ENCODE peak calls at places on chromosomes 11 and 22, in eight cellular contexts. J is H1, F is fibroblast of lung, O is trophoblast cell, S is HCT116, G is neural progenitor cell, K is astrocyte, N is colonic mucosa. B is an unnamed sample.

GRCh38 chr11:31102316-31102715 is 267.2 kb downstream of the DCDC1 start:
- DNase-seq in S (no peak), J (no peak), G (no peak), O (no peak), F (no peak), N (no peak), K (no peak), B (no peak)

GRCh38 chr11:83174008-83174407 is 17.1 kb downstream of the PCF11 start:
- DNase-seq in F (no peak), N (no peak), K (no peak), G (no peak), O (no peak), S (no peak), J (no peak), B (no peak)

GRCh38 chr22:32804036-32804435 is 2.5 kb downstream of the TIMP3 start:
- DNase-seq in O (peak; percentile 28), S (no peak), K (peak; percentile 80), J (no peak), F (peak; percentile 49), N (no peak), G (no peak), B (no peak)

GRCh38 chr22:23062616-23063538 is 7.4 kb upstream of the GNAZ start:
- DNase-seq in G (no peak), K (no peak), O (no peak), N (no peak), F (no peak), S (no peak), J (no peak), B (no peak)

GRCh38 chr11:74634537-74634936 is 42.2 kb downstream of the POLD3 start:
- DNase-seq in S (peak; percentile 71), N (peak; percentile 39), F (peak; percentile 43), K (peak; percentile 50), G (no peak), O (peak; percentile 44), J (no peak), B (peak; percentile 81)

GRCh38 chr11:73174495-73174791 is 32.3 kb upstream of the FCHSD2 start:
- DNase-seq in F (no peak), N (no peak), J (no peak), K (no peak), S (no peak), O (no peak), G (no peak), B (no peak)

GRCh38 chr11:68012843-68013610 is 2.9 kb downstream of the ALDH3B1 start:
- DNase-seq in O (peak; percentile 94), J (no peak), S (peak; percentile 80), F (peak; percentile 93), K (peak; percentile 96), N (no peak), G (no peak), B (no peak)

GRCh38 chr11:45927684-45928413 is 5.4 kb downstream of the LARGE2 start:
- DNase-seq in F (no peak), S (no peak), N (no peak), J (no peak), O (peak; percentile 36), G (no peak), K (no peak), B (no peak)

GRCh38 chr22:48605856-48606255 is 1221.8 kb downstream of the BRD1 start:
- DNase-seq in G (no peak), N (no peak), F (no peak), J (no peak), K (no peak), S (no peak), O (no peak), B (no peak)

GRCh38 chr22:27022741-27023373 is 365.5 kb downstream of the MIAT start:
- DNase-seq in O (no peak), J (no peak), S (no peak), G (peak; percentile 8), K (no peak), N (no peak), F (no peak), B (no peak)

GRCh38 chr22:37732699-37733607 is 36.1 kb downstream of the TRIOBP start:
- DNase-seq in N (no peak), F (no peak), G (no peak), S (no peak), K (no peak), J (no peak), O (no peak), B (no peak)

GRCh38 chr22:37733625-37734401 is 37.0 kb downstream of the TRIOBP start:
- DNase-seq in G (no peak), S (no peak), K (no peak), N (peak; percentile 51), O (peak; percentile 19), J (no peak), F (no peak), B (no peak)

GRCh38 chr22:37731804-37732471 is 35.1 kb downstream of the TRIOBP start:
- DNase-seq in J (no peak), S (no peak), G (no peak), N (peak; percentile 80), O (no peak), F (no peak), K (no peak), B (no peak)

GRCh38 chr22:37735054-37735453 is 38.2 kb downstream of the TRIOBP start:
- DNase-seq in F (peak; percentile 37), N (peak; percentile 57), O (peak; percentile 60), S (no peak), K (no peak), J (peak; percentile 73), G (peak; percentile 84), B (no peak)

GRCh38 chr22:37734402-37734700 is 37.5 kb downstream of the TRIOBP start:
- DNase-seq in S (no peak), O (no peak), K (no peak), G (no peak), J (no peak), F (no peak), N (no peak), B (no peak)
- H3K9ac ChIP-seq in S (no peak overlapping the region), O (no peak overlapping the region), K (no peak overlapping the region), G (no peak overlapping the region), J (no peak overlapping the region), F (no peak overlapping the region), N (no peak overlapping the region), B (no peak overlapping the region)

GRCh38 chr11:116072776-116073175 is 568.6 kb upstream of the CADM1 start:
- DNase-seq in J (peak; percentile 64), G (peak; percentile 49), F (no peak), O (no peak), N (no peak), K (no peak), S (no peak), B (no peak)

GRCh38 chr11:116073854-116074837 is 569.9 kb upstream of the CADM1 start:
- DNase-seq in F (no peak), G (peak; percentile 73), O (peak; percentile 18), J (no peak), K (peak; percentile 65), S (no peak), N (no peak), B (no peak)

GRCh38 chr11:116070555-116070954 is 566.3 kb upstream of the CADM1 start:
- DNase-seq in S (no peak), F (no peak), O (peak; percentile 88), N (no peak), J (no peak), G (no peak), K (no peak), B (no peak)

GRCh38 chr11:116071241-116071640 is 567.0 kb upstream of the CADM1 start:
- DNase-seq in G (no peak), S (no peak), O (peak; percentile 37), K (no peak), J (no peak), F (no peak), N (no peak), B (peak; percentile 67)

DNA sequence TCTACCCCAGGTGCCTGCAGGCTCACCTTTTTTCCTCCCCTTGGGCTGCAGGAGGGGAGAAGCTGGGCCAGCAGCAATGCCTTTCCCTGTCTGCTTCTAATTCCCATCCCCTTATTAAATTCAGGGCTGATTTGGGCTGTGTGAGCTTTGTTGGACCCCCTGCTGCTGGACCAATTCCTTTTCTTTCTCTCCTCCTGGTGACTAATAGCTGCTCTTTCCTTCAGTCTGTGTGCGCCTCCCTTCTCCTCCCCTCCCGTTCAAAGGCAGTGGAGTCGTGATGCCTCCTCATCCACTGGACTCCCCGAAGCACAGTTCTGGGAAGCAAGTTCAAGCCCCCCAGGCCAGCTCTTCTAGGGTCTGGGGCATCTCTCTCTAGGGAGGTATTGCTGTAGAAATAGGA is 567.9 kb upstream of the CADM1 start:
- DNase-seq in O (no peak), J (no peak), K (no peak), G (peak; percentile 71), F (no peak), N (no peak), S (no peak), B (no peak)
- H3K27me3 ChIP-seq in O (no peaks in the 10 kb centered on the region), J (no peaks in the 10 kb centered on the region), K (peaks cover 5% of the 10 kb centered on the region), G (peaks cover 5% of the 10 kb centered on the region), F (no peaks in the 10 kb centered on the region), N (no peaks in the 10 kb centered on the region), S (no peaks in the 10 kb centered on the region), B (no peaks in the 10 kb centered on the region)

GRCh38 chr22:50398698-50399648 is 55.8 kb downstream of the PPP6R2 start:
- DNase-seq in J (no peak), F (no peak), N (no peak), K (no peak), O (no peak), S (no peak), G (no peak), B (no peak)
- H3K36me3 ChIP-seq in J (peaks cover 5% of the 10 kb centered on the region), F (peaks cover 5% of the 10 kb centered on the region), N (no peaks in the 10 kb centered on the region), K (peaks cover 4% of the 10 kb centered on the region), O (peaks cover 29% of the 10 kb centered on the region), S (peaks cover 6% of the 10 kb centered on the region), G (no peaks in the 10 kb centered on the region), B (peaks cover 17% of the 10 kb centered on the region)

GRCh38 chr11:102623998-102624397 is 1.1 kb downstream of the MMP20 start:
- DNase-seq in N (no peak), J (no peak), G (no peak), K (no peak), O (no peak), S (no peak), F (no peak), B (no peak)

GRCh38 chr11:102622258-102622657 is 2.9 kb downstream of the MMP20 start:
- DNase-seq in F (no peak), K (no peak), G (no peak), N (no peak), O (no peak), S (no peak), J (no peak), B (no peak)

GRCh38 chr11:102623128-102623527 is 2.0 kb downstream of the MMP20 start:
- DNase-seq in N (no peak), F (no peak), K (no peak), J (no peak), O (no peak), G (no peak), S (no peak), B (no peak)

GRCh38 chr11:102620179-102620578 is 5.0 kb downstream of the MMP20 start:
- DNase-seq in G (no peak), S (no peak), O (no peak), N (no peak), K (no peak), F (no peak), J (no peak), B (no peak)

DNA sequence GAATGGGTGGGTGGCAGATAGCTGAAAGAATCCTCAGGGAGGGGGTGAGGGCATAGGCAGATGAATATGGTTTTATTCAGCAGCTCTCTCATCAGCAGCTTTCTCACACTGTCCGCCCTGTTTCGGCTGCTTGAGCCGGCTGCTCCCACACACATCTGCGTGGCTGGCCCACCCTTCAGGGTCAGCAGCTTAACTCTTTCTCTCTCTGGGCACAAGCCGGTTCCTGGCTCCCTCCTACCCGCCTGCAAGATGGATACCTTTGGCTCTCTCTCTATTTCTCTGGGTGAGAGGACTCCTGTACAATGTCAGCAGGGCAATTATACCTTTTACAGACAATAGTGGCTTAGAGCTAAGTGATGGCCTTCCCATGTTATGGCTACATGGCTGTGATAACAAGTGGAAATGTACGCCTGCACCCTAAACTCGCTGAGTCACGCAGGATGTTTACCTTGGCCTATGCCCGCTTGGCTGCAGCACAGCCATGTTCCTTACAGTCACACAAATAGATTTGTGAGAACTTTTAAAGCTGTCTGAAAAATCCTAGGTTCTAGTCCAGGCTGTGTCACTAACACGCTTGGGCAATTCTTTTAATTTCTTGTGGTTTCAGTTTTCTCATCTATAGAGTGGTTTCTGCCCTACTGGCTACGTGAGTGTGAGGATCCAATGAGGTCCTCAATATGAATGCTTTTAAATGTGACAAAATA is 4.1 kb downstream of the MMP20 start:
- DNase-seq in K (peak; percentile 75), F (peak; percentile 65), J (no peak), N (no peak), S (no peak), G (no peak), O (no peak), B (no peak)
- H3K9ac ChIP-seq in K (no peak overlapping the region), F (no peak overlapping the region), J (no peak overlapping the region), N (no peak overlapping the region), S (no peak overlapping the region), G (no peak overlapping the region), O (no peak overlapping the region), B (no peak overlapping the region)